ENCODE peak calls at places on chromosomes 4 and X, in nine cellular contexts. P, S, H, V, N, Z, F, Y and I are unnamed samples.

GRCh38 chr4:98838977-98839618 is 89.8 kb downstream of the EIF4E start:
- DNase-seq in P (peak; percentile 45), S (no peak), H (no peak), V (no peak), N (no peak), Z (no peak), F (peak; percentile 30), Y (no peak), I (no peak)

GRCh38 chr4:110120506-110120905 is 77.9 kb downstream of the ELOVL6 start:
- DNase-seq in P (no peak), S (no peak), H (no peak), V (no peak), N (no peak), Z (no peak), F (no peak), Y (no peak), I (no peak)

GRCh38 chrX:114959729-114960128 is 57.7 kb downstream of the IL13RA2 start:
- DNase-seq in P (peak; percentile 25), S (no peak), H (no peak), V (no peak), N (no peak), Z (no peak), F (peak; percentile 2), Y (no peak), I (no peak)

GRCh38 chrX:155577682-155578081 is 35.1 kb downstream of the TMLHE start:
- DNase-seq in P (no peak), S (no peak), H (no peak), V (no peak), N (no peak), Z (no peak), F (no peak), Y (peak; percentile 55), I (no peak)

GRCh38 chrX:70479197-70479969 is 34.7 kb downstream of the DLG3 start:
- DNase-seq in P (peak; percentile 78), S (no peak), H (peak; percentile 44), V (no peak), N (no peak), Z (no peak), F (no peak), Y (no peak), I (no peak)

GRCh38 chr4:74537459-74537858 is 92.5 kb downstream of the AREG start:
- DNase-seq in P (peak; percentile 65), S (no peak), H (no peak), V (no peak), N (no peak), Z (no peak), F (no peak), Y (no peak), I (no peak)

GRCh38 chrX:30863969-30864368 is 25.1 kb downstream of the TAB3 start:
- DNase-seq in P (no peak), S (no peak), H (no peak), V (no peak), N (no peak), Z (no peak), F (no peak), Y (no peak), I (no peak)

GRCh38 chr4:36280555-36280954 is 861 bp upstream of the DTHD1 start:
- DNase-seq in P (peak; percentile 63), S (no peak), H (no peak), V (no peak), N (no peak), Z (no peak), F (no peak), Y (peak; percentile 64), I (no peak)

GRCh38 chrX:72060196-72060974 is 71.3 kb downstream of the RTL5 start:
- DNase-seq in P (no peak), S (no peak), H (no peak), V (no peak), N (no peak), Z (no peak), F (no peak), Y (peak; percentile 68), I (no peak)

GRCh38 chrX:38006283-38006682 is at the start of gene SYTL5:
- DNase-seq in P (peak; percentile 76), S (no peak), H (no peak), V (no peak), N (no peak), Z (no peak), F (no peak), Y (no peak), I (no peak)

GRCh38 chrX:129956765-129957164 is 25.7 kb upstream of the BCORL1 start:
- DNase-seq in P (no peak), S (no peak), H (no peak), V (no peak), N (no peak), Z (no peak), F (no peak), Y (no peak), I (no peak)
- H3K4me3 ChIP-seq in P (peak overlapping the region; percentile 36), S (peak overlapping the region; percentile 36), H (peak overlapping the region; percentile 32), V (peak overlapping the region; percentile 73), N (no peak overlapping the region), Z (peak overlapping the region; percentile 48), F (no peak overlapping the region), Y (peak overlapping the region; percentile 56), I (no peak overlapping the region)

GRCh38 chr4:165457793-165458192 is 79.0 kb downstream of the CPE start:
- DNase-seq in P (no peak), S (no peak), H (no peak), V (no peak), N (no peak), Z (no peak), F (no peak), Y (no peak), I (no peak)
- H3K4me3 ChIP-seq in P (no peak overlapping the region), S (no peak overlapping the region), H (no peak overlapping the region), V (no peak overlapping the region), N (no peak overlapping the region), Z (no peak overlapping the region), F (no peak overlapping the region), Y (no peak overlapping the region), I (no peak overlapping the region)

GRCh38 chr4:8593268-8594096 is 917 bp downstream of the CPZ start:
- DNase-seq in P (no peak), S (no peak), H (no peak), V (no peak), N (no peak), Z (no peak), F (no peak), Y (peak; percentile 75), I (no peak)
- H3K4me3 ChIP-seq in P (no peak overlapping the region), S (peak overlapping the region; percentile 10), H (peak overlapping the region; percentile 72), V (no peak overlapping the region), N (no peak overlapping the region), Z (peak overlapping the region; percentile 48), F (peak overlapping the region; percentile 41), Y (peak overlapping the region; percentile 78), I (no peak overlapping the region)

GRCh38 chr4:2411786-2412510 is 6.5 kb downstream of the ZFYVE28 start:
- DNase-seq in P (no peak), S (no peak), H (no peak), V (no peak), N (peak; percentile 52), Z (no peak), F (no peak), Y (peak; percentile 44), I (no peak)
- H3K4me3 ChIP-seq in P (no peak overlapping the region), S (no peak overlapping the region), H (no peak overlapping the region), V (no peak overlapping the region), N (peak overlapping the region; percentile 50), Z (no peak overlapping the region), F (no peak overlapping the region), Y (no peak overlapping the region), I (peak overlapping the region; percentile 48)

DNA sequence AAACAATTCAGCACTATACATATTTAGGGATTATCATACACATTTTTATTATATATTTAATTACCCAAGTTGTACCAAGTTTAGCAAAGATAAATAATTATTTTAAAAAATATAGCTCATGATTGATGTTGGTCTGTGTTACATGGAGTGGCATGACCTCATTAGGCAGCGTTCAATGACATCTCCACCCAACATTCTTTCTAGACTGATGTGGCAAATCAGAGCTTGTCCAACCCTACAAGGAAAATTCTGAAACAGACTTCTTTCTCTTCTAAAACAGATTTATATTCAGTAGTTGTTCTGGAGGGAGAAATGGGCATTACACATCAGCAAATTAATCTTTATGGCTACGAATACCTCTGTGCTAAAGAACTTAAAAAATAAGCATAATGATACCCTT is 189.7 kb downstream of the PDGFC start:
- DNase-seq in P (peak; percentile 86), S (no peak), H (no peak), V (no peak), N (no peak), Z (no peak), F (no peak), Y (no peak), I (no peak)
- H3K4me3 ChIP-seq in P (no peak overlapping the region), S (no peak overlapping the region), H (no peak overlapping the region), V (no peak overlapping the region), N (no peak overlapping the region), Z (no peak overlapping the region), F (no peak overlapping the region), Y (no peak overlapping the region), I (no peak overlapping the region)

GRCh38 chr4:2065106-2065930 is 6.2 kb downstream of the NAT8L start:
- DNase-seq in P (no peak), S (peak; percentile 66), H (no peak), V (no peak), N (no peak), Z (no peak), F (no peak), Y (peak; percentile 45), I (no peak)
- H3K4me3 ChIP-seq in P (no peak overlapping the region), S (no peak overlapping the region), H (no peak overlapping the region), V (no peak overlapping the region), N (no peak overlapping the region), Z (no peak overlapping the region), F (no peak overlapping the region), Y (no peak overlapping the region), I (no peak overlapping the region)

GRCh38 chr4:167234388-167234881 is at the start of gene SPOCK3:
- DNase-seq in P (peak; percentile 50), S (peak; percentile 75), H (no peak), V (no peak), N (no peak), Z (no peak), F (no peak), Y (peak; percentile 87), I (no peak)
- H3K4me3 ChIP-seq in P (peak within 1 kb of the TSS; percentile 43), S (peak within 1 kb of the TSS; percentile 2), H (peak within 1 kb of the TSS; percentile 32), V (no peak within 1 kb of the TSS), N (no peak within 1 kb of the TSS), Z (peak within 1 kb of the TSS; percentile 43), F (peak within 1 kb of the TSS; percentile 18), Y (peak within 1 kb of the TSS; percentile 86), I (no peak within 1 kb of the TSS)

DNA sequence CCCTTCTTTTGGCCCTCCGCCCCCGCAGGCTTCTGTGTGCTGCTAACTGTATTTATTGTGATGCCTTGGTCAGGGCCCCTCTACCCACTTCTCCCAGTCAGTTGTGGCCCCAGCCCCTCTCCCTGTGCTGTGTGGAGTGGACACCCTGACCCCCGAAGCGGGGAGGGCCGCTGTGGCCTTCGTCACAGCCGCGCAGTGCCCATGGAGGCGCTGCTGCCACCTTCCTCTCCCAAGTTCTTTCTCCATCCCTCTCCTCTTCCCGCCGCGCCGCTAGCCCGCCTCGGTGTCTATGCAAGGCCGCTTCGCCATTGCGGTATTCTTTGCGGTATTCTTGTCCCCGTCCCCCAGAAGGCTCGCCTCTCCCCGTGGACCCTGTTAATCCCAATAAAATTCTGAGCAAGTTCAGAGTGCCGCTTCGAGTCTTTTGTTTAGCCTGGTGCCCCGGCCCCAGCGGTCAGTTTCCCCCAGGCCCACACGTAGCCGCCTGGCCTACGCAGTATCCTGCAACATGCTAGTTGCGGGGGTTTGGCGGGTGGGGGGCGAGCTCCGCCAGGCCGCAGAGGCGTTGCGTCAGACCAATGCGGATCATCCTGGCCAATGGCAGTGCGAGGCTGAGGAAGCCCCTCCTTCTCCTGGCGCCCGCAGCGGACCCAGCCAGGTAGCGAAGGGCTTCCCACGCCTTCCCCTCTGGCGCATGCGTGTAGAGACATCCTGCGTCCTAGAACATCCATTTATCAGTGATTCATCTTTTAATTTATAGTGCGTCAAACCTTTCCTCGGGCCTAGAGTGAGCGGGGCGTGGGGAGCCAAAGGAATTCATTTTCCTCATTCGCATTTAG is 5.6 kb upstream of the KANTR start:
- DNase-seq in P (peak; percentile 83), S (peak; percentile 89), H (peak; percentile 38), V (no peak), N (no peak), Z (no peak), F (no peak), Y (peak; percentile 92), I (peak; percentile 90)
- H3K4me3 ChIP-seq in P (peak overlapping the region; percentile 36), S (peak overlapping the region; percentile 25), H (peak overlapping the region; percentile 9), V (no peak overlapping the region), N (no peak overlapping the region), Z (peak overlapping the region; percentile 48), F (peak overlapping the region; percentile 17), Y (peak overlapping the region; percentile 85), I (peak overlapping the region; percentile 67)